ENCODE peak calls at places on chromosomes 2 and 18, in six cellular contexts. H is CD4-positive, alpha-beta T cell; W is AG09319; U is BJ; I is NCI-H2171 treated with DMSO at 0.1 percent for 48 hours; J is tibial artery. Z is an unnamed sample.
A peak's percentile ranks its signal among the peaks of the same experiment; 100 is the strongest.

GRCh38 chr2:36359006-36359580 is 3.5 kb downstream of the CRIM1 start:
- DNase-seq in H (no peak), J (no peak), W (no peak), I (no peak), U (no peak), Z (no peak)

GRCh38 chr2:51027968-51028367 is 4.0 kb downstream of the NRXN1 start:
- DNase-seq in I (peak; percentile 87), H (no peak), W (no peak), J (no peak), U (no peak), Z (no peak)

GRCh38 chr2:142687509-142687908 is 190.0 kb upstream of the KYNU start:
- DNase-seq in U (no peak), H (no peak), I (no peak), W (no peak), J (no peak), Z (no peak)

GRCh38 chr2:217946071-217946470 is 56.7 kb downstream of the TNS1 start:
- DNase-seq in U (no peak), J (no peak), W (no peak), H (no peak), I (no peak), Z (no peak)

GRCh38 chr2:61178603-61179545 is 16.9 kb downstream of the C2orf74 start:
- DNase-seq in H (no peak), J (no peak), I (no peak), W (no peak), U (no peak), Z (no peak)

GRCh38 chr2:111715987-111716900 is 167.7 kb downstream of the ANAPC1 start:
- DNase-seq in U (no peak), J (no peak), W (no peak), H (no peak), I (no peak), Z (no peak)

GRCh38 chr2:100252811-100253698 is 69.2 kb downstream of the LONRF2 start:
- DNase-seq in H (no peak), J (no peak), W (no peak), U (no peak), I (peak; percentile 43), Z (peak; percentile 51)

GRCh38 chr18:53906681-53907080 is 317.8 kb downstream of the MBD2 start:
- DNase-seq in H (no peak), J (no peak), U (no peak), I (no peak), W (peak; percentile 8), Z (no peak)

GRCh38 chr2:76279142-76279541 is 568.4 kb upstream of the GCFC2 start:
- DNase-seq in J (no peak), U (no peak), H (no peak), W (no peak), I (no peak), Z (no peak)

GRCh38 chr2:107376910-107377309 is 449.8 kb upstream of the RGPD4 start:
- DNase-seq in H (no peak), I (no peak), J (no peak), U (no peak), W (no peak), Z (no peak)

GRCh38 chr18:6628189-6628588 is 101.3 kb upstream of the ARHGAP28 start:
- DNase-seq in W (no peak), H (no peak), J (no peak), U (no peak), I (no peak), Z (no peak)

GRCh38 chr18:74861154-74861553 is 263.5 kb downstream of the ZNF407 start:
- DNase-seq in I (peak; percentile 5), W (no peak), J (no peak), U (no peak), H (no peak), Z (no peak)

GRCh38 chr18:35526476-35527120 is 28.8 kb upstream of the INO80C start:
- DNase-seq in W (no peak), J (no peak), U (no peak), I (peak; percentile 66), H (no peak), Z (no peak)

GRCh38 chr2:28117104-28117596 is 226.6 kb downstream of the BABAM2 start:
- DNase-seq in U (no peak), W (no peak), H (no peak), J (no peak), I (no peak), Z (no peak)

Z was measured in iPS-NIHi11.